ENCODE peak calls at places on chromosomes 11 and 22, in six cellular contexts. K is upper lobe of left lung, Z is spleen, N is GM12878, X is GM12891, U is SK-N-SH. Q is an unnamed sample.

GRCh38 chr11:32358729-32359128 is 76.6 kb downstream of the WT1 start:
- DNase-seq in K (no peak), Z (no peak), N (no peak), X (no peak), U (no peak), Q (no peak)

GRCh38 chr11:121716060-121716459 is 263.3 kb upstream of the SORL1-AS1 start:
- DNase-seq in K (no peak), Z (no peak), N (no peak), X (no peak), U (no peak), Q (no peak)

GRCh38 chr11:76610871-76611475 is 59.6 kb downstream of the LRRC32 start:
- DNase-seq in K (no peak), Z (peak; percentile 75), N (no peak), X (no peak), U (peak; percentile 84), Q (no peak)

GRCh38 chr11:92698742-92699141 is 270.7 kb upstream of the MTNR1B start:
- DNase-seq in K (no peak), Z (no peak), N (no peak), X (no peak), U (no peak), Q (no peak)

GRCh38 chr22:45604239-45604711 is 67.4 kb upstream of the ATXN10 start:
- DNase-seq in K (no peak), Z (no peak), N (no peak), X (no peak), U (no peak), Q (no peak)

GRCh38 chr11:78731008-78731407 is 156.3 kb upstream of the NARS2 start:
- DNase-seq in K (no peak), Z (no peak), N (no peak), X (no peak), U (no peak), Q (peak; percentile 9)

GRCh38 chr22:27576815-27577564 is 224.6 kb downstream of the MN1 start:
- DNase-seq in K (no peak), Z (peak; percentile 16), N (no peak), X (no peak), U (no peak), Q (no peak)

GRCh38 chr22:37018815-37019308 is 385 bp downstream of the TST start:
- DNase-seq in K (peak; percentile 91), Z (peak; percentile 81), N (no peak), X (no peak), U (peak; percentile 68), Q (peak; percentile 40)

GRCh38 chr22:38865201-38866023 is 6.6 kb downstream of the CBX6 start:
- DNase-seq in K (no peak), Z (peak; percentile 80), N (no peak), X (no peak), U (no peak), Q (no peak)

GRCh38 chr22:43878079-43878795 is 13.6 kb downstream of the PNPLA5 start:
- DNase-seq in K (no peak), Z (peak; percentile 27), N (no peak), X (no peak), U (no peak), Q (no peak)

GRCh38 chr11:117143390-117143789 is 697 bp upstream of the PAFAH1B2 start:
- DNase-seq in K (no peak), Z (no peak), N (no peak), X (no peak), U (peak; percentile 59), Q (no peak)

GRCh38 chr22:34881453-34881852 is 184.5 kb upstream of the ISX start:
- DNase-seq in K (no peak), Z (no peak), N (no peak), X (no peak), U (no peak), Q (no peak)

GRCh38 chr11:132632641-132633124 is 899.6 kb downstream of the OPCML start:
- DNase-seq in K (no peak), Z (no peak), N (no peak), X (no peak), U (peak; percentile 39), Q (no peak)

GRCh38 chr11:114155116-114155515 is 95.6 kb downstream of the ZBTB16 start:
- DNase-seq in K (peak; percentile 78), Z (no peak), N (no peak), X (no peak), U (no peak), Q (no peak)

GRCh38 chr11:130480166-130480565 is 31.7 kb downstream of the ADAMTS15 start:
- DNase-seq in K (no peak), Z (no peak), N (no peak), X (no peak), U (peak; percentile 1), Q (no peak)

GRCh38 chr11:44561275-44561781 is 4.1 kb upstream of the CD82 start:
- DNase-seq in K (no peak), Z (no peak), N (no peak), X (no peak), U (no peak), Q (no peak)

GRCh38 chr11:128187829-128188228 is 399.5 kb downstream of the ETS1 start:
- DNase-seq in K (no peak), Z (no peak), N (no peak), X (no peak), U (peak; percentile 69), Q (no peak)

GRCh38 chr11:92376146-92376599 is 151.6 kb downstream of the FAT3 start:
- DNase-seq in K (no peak), Z (no peak), N (no peak), X (no peak), U (no peak), Q (no peak)

GRCh38 chr11:127800989-127801688 is 786.2 kb downstream of the ETS1 start:
- DNase-seq in K (no peak), Z (no peak), N (no peak), X (no peak), U (no peak), Q (no peak)

GRCh38 chr22:20629401-20629800 is 122.0 kb downstream of the MED15 start:
- DNase-seq in K (no peak), Z (no peak), N (no peak), X (no peak), U (no peak), Q (no peak)

GRCh38 chr11:66696186-66696585 is 18.5 kb upstream of the RBM4B start:
- DNase-seq in K (no peak), Z (no peak), N (no peak), X (no peak), U (no peak), Q (no peak)

GRCh38 chr11:7833527-7833926 is 36.8 kb upstream of the OR5P2 start:
- DNase-seq in K (no peak), Z (no peak), N (no peak), X (no peak), U (no peak), Q (no peak)

GRCh38 chr11:86548278-86548917 is 124.0 kb downstream of the ME3 start:
- DNase-seq in K (no peak), Z (no peak), N (no peak), X (no peak), U (no peak), Q (no peak)

GRCh38 chr11:68324695-68325094 is 12.3 kb downstream of the LRP5 start:
- DNase-seq in K (peak; percentile 60), Z (no peak), N (no peak), X (no peak), U (no peak), Q (no peak)

GRCh38 chr11:128810784-128811514 is 56.1 kb downstream of the KCNJ1 start:
- DNase-seq in K (no peak), Z (no peak), N (no peak), X (no peak), U (no peak), Q (no peak)

GRCh38 chr11:67673358-67673757 is 1.1 kb downstream of the ALDH3B2 start:
- DNase-seq in K (no peak), Z (no peak), N (no peak), X (no peak), U (no peak), Q (no peak)

GRCh38 chr11:5499671-5500070 is 10.1 kb downstream of the UBQLN3 start:
- DNase-seq in K (no peak), Z (no peak), N (no peak), X (no peak), U (no peak), Q (no peak)

GRCh38 chr11:2308713-2309112 is 6.9 kb downstream of the TSPAN32 start:
- DNase-seq in K (peak; percentile 40), Z (peak; percentile 49), N (no peak), X (no peak), U (no peak), Q (no peak)
- TF ChIP-seq POLR2AphosphoS5 in K (no peak), Z (no peak), N (no peak), X (no peak), U (no peak), Q (no peak)

GRCh38 chr11:10800292-10800691 is 8.4 kb downstream of the EIF4G2 start:
- DNase-seq in K (no peak), Z (no peak), N (no peak), X (no peak), U (no peak), Q (no peak)
- TF ChIP-seq POLR2AphosphoS5 in K (no peak), Z (no peak), N (no peak), X (no peak), U (no peak), Q (no peak)

DNA sequence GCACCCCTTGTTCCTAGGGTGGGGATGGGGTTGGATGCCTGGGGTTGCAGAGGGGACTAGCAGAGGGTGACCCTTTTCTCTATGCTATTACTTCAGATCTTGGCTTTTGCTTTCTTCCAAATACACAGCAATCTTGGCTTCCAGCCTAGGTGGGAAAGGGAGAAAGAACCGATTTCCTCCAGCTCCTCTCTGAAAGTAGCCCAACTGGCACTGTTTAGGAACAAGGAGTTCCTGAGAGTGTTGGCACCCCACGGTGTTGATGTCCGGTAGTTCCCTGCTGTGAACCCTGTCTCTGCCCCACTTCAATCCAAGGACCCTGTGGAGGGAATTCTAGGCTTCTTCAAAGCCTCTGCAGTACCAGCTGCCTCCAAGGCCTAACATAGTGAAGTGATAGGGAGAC is 1.1 kb upstream of the SLC3A2 start:
- DNase-seq in K (no peak), Z (no peak), N (no peak), X (no peak), U (no peak), Q (no peak)
- TF ChIP-seq POLR2AphosphoS5 in K (peak; percentile 13), Z (no peak), N (no peak), X (no peak), U (no peak), Q (no peak)

GRCh38 chr11:11842426-11843008 is 745 bp downstream of the USP47 start:
- DNase-seq in K (no peak), Z (no peak), N (peak; percentile 45), X (peak; percentile 21), U (peak; percentile 54), Q (peak; percentile 75)
- TF ChIP-seq POLR2AphosphoS5 in K (peak; percentile 70), Z (peak; percentile 73), N (peak; percentile 71), X (peak; percentile 64), U (peak; percentile 80), Q (peak; percentile 64)

GRCh38 chr11:47407746-47408590 is at the start of gene SLC39A13:
- DNase-seq in K (peak; percentile 99), Z (peak; percentile 99), N (peak; percentile 79), X (peak; percentile 98), U (peak; percentile 99), Q (peak; percentile 86)
- TF ChIP-seq POLR2AphosphoS5 in K (peak; percentile 88), Z (peak; percentile 95), N (peak; percentile 58), X (peak; percentile 55), U (peak; percentile 81), Q (peak; percentile 67)